ENCODE peak calls at places on chromosomes 4 and X, in ten cellular contexts. G is nephron progenitor cell; Y is ascending aorta; M is stimulated activated CD4-positive, alpha-beta T cell treated with anti-CD3 and anti-CD28 coated beads, Interleukin-4, amount 100 ng/mL, for 24 hours; B is dermis blood vessel endothelial cell; E is amygdala; I is activated effector memory CD4-positive, alpha-beta T cell treated with Interleukin-2 at 50 U/mL for 16 hours; S is T-helper 1 cell; H is adipocyte; P is HuH-7.5. D is an unnamed sample.

GRCh38 chr4:153448003-153448731 is 18.0 kb upstream of the TMEM131L start:
- DNase-seq in B (peak; percentile 5), S (no peak), H (peak; percentile 79), M (no peak), G (peak; percentile 9), P (no peak), Y (no peak), E (no peak), I (no peak), D (peak; percentile 43)

GRCh38 chr4:177769155-177769554 is 326.9 kb upstream of the AGA start:
- DNase-seq in I (no peak), S (no peak), Y (no peak), G (no peak), M (no peak), P (no peak), H (no peak), B (no peak), E (no peak), D (no peak)

GRCh38 chrX:132795211-132795610 is 163.2 kb downstream of the HS6ST2 start:
- DNase-seq in M (no peak), P (no peak), E (no peak), I (no peak), Y (no peak), B (no peak), H (no peak), G (peak; percentile 12), S (no peak), D (no peak)

GRCh38 chr4:185847352-185848078 is 35.5 kb upstream of the SORBS2 start:
- DNase-seq in M (no peak), B (no peak), P (no peak), E (no peak), S (no peak), H (peak; percentile 67), Y (no peak), G (no peak), I (no peak), D (peak; percentile 93)

GRCh38 chr4:108033348-108033747 is 43.7 kb downstream of the HADH start:
- DNase-seq in I (no peak), B (no peak), P (no peak), S (no peak), Y (no peak), E (no peak), M (no peak), G (no peak), H (no peak), D (no peak)

GRCh38 chr4:174084542-174084941 is 198.9 kb downstream of the FBXO8 start:
- DNase-seq in Y (no peak), M (no peak), I (no peak), P (no peak), B (peak; percentile 46), H (no peak), E (no peak), S (no peak), G (no peak), D (peak; percentile 1)

GRCh38 chrX:71475906-71476305 is 57.0 kb upstream of the OGT start:
- DNase-seq in E (no peak), S (no peak), I (no peak), M (no peak), H (no peak), Y (no peak), B (no peak), P (no peak), G (no peak), D (peak; percentile 31)

GRCh38 chrX:45758738-45759397 is 558.2 kb upstream of the DIPK2B start:
- DNase-seq in E (no peak), S (no peak), M (peak; percentile 48), H (no peak), Y (no peak), B (peak; percentile 47), G (no peak), P (no peak), I (no peak), D (peak; percentile 58)

GRCh38 chrX:14497184-14497666 is 32.1 kb upstream of the GLRA2 start:
- DNase-seq in E (no peak), B (no peak), G (no peak), M (no peak), S (no peak), I (no peak), H (peak; percentile 53), P (no peak), Y (no peak), D (peak; percentile 44)

GRCh38 chr4:89283975-89284556 is 23.5 kb downstream of the GPRIN3 start:
- DNase-seq in S (no peak), P (no peak), B (no peak), M (no peak), H (no peak), Y (no peak), I (no peak), G (no peak), E (no peak), D (no peak)

GRCh38 chr4:124953059-124953850 is 240.7 kb upstream of the ANKRD50 start:
- DNase-seq in Y (no peak), B (peak; percentile 27), M (no peak), S (no peak), I (no peak), P (no peak), H (peak; percentile 92), E (no peak), G (no peak), D (peak; percentile 84)

GRCh38 chrX:125926295-125926694 is 239.8 kb downstream of the DCAF12L2 start:
- DNase-seq in S (no peak), E (no peak), I (no peak), B (no peak), Y (no peak), P (no peak), M (no peak), G (no peak), H (no peak), D (no peak)

GRCh38 chr4:184198190-184198589 is 19.5 kb downstream of the ENPP6 start:
- DNase-seq in P (no peak), I (no peak), G (no peak), M (no peak), Y (no peak), S (no peak), H (no peak), B (no peak), E (no peak), D (no peak)

GRCh38 chrX:21487832-21488231 is 113.6 kb downstream of the CNKSR2 start:
- DNase-seq in P (no peak), S (no peak), G (no peak), B (peak; percentile 64), M (no peak), E (no peak), H (no peak), I (no peak), Y (no peak), D (no peak)

GRCh38 chr4:5146248-5146647 is 95.0 kb downstream of the STK32B start:
- DNase-seq in P (no peak), B (no peak), M (no peak), E (no peak), Y (no peak), G (no peak), I (no peak), S (no peak), H (no peak), D (no peak)

GRCh38 chr4:183098080-183098722 is 856 bp upstream of the WWC2 start:
- DNase-seq in I (peak; percentile 2), H (peak; percentile 83), B (peak; percentile 66), S (peak; percentile 18), Y (peak; percentile 76), G (peak; percentile 73), E (no peak), P (no peak), M (no peak), D (peak; percentile 75)

GRCh38 chr4:117801756-117802155 is 232.5 kb upstream of the NDST3 start:
- DNase-seq in Y (no peak), B (no peak), E (no peak), S (no peak), P (no peak), G (no peak), H (no peak), I (no peak), M (no peak), D (no peak)